ENCODE peak calls at places on chromosomes 6 and 20, in eight cellular contexts. One of them, this sample, is unnamed.

GRCh38 chr6:138979813-138980668 is 8.0 kb downstream of the REPS1 start:
- DNase-seq in heart left ventricle: no peak
- DNase-seq in tibial nerve: no peak
- DNase-seq in fibroblast of lung: no peak
- DNase-seq in mammary epithelial cell: no peak
- DNase-seq in left lung: no peak
- DNase-seq in left ventricle myocardium inferior: no peak
- DNase-seq in CD8-positive, alpha-beta T cell: no peak
- DNase-seq in this sample: no peak

GRCh38 chr6:136037885-136038460 is 186.5 kb downstream of the PDE7B start:
- DNase-seq in heart left ventricle: peak; percentile 61
- DNase-seq in tibial nerve: no peak
- DNase-seq in fibroblast of lung: peak; percentile 81
- DNase-seq in mammary epithelial cell: no peak
- DNase-seq in left lung: peak; percentile 61
- DNase-seq in left ventricle myocardium inferior: peak; percentile 55
- DNase-seq in CD8-positive, alpha-beta T cell: no peak
- DNase-seq in this sample: no peak

GRCh38 chr6:132136976-132137375 is 185.8 kb upstream of the CCN2 start:
- DNase-seq in heart left ventricle: no peak
- DNase-seq in tibial nerve: no peak
- DNase-seq in fibroblast of lung: peak; percentile 68
- DNase-seq in mammary epithelial cell: no peak
- DNase-seq in left lung: no peak
- DNase-seq in left ventricle myocardium inferior: no peak
- DNase-seq in CD8-positive, alpha-beta T cell: no peak
- DNase-seq in this sample: no peak

GRCh38 chr6:9927271-9927670 is 487.6 kb downstream of the TFAP2A start:
- DNase-seq in heart left ventricle: no peak
- DNase-seq in tibial nerve: no peak
- DNase-seq in fibroblast of lung: no peak
- DNase-seq in mammary epithelial cell: no peak
- DNase-seq in left lung: no peak
- DNase-seq in left ventricle myocardium inferior: no peak
- DNase-seq in CD8-positive, alpha-beta T cell: no peak
- DNase-seq in this sample: no peak

GRCh38 chr6:117781550-117781949 is 106.3 kb downstream of the NUS1 start:
- DNase-seq in heart left ventricle: no peak
- DNase-seq in tibial nerve: no peak
- DNase-seq in fibroblast of lung: no peak
- DNase-seq in mammary epithelial cell: no peak
- DNase-seq in left lung: no peak
- DNase-seq in left ventricle myocardium inferior: no peak
- DNase-seq in CD8-positive, alpha-beta T cell: no peak
- DNase-seq in this sample: no peak

GRCh38 chr6:153210083-153210482 is 79.0 kb upstream of the RGS17 start:
- DNase-seq in heart left ventricle: no peak
- DNase-seq in tibial nerve: no peak
- DNase-seq in fibroblast of lung: peak; percentile 54
- DNase-seq in mammary epithelial cell: peak; percentile 6
- DNase-seq in left lung: no peak
- DNase-seq in left ventricle myocardium inferior: no peak
- DNase-seq in CD8-positive, alpha-beta T cell: no peak
- DNase-seq in this sample: no peak

GRCh38 chr6:115613488-115613887 is 447.2 kb downstream of the FRK start:
- DNase-seq in heart left ventricle: no peak
- DNase-seq in tibial nerve: no peak
- DNase-seq in fibroblast of lung: peak; percentile 96
- DNase-seq in mammary epithelial cell: no peak
- DNase-seq in left lung: no peak
- DNase-seq in left ventricle myocardium inferior: no peak
- DNase-seq in CD8-positive, alpha-beta T cell: no peak
- DNase-seq in this sample: no peak

GRCh38 chr6:149934249-149935156 is 7.3 kb upstream of the ULBP2 start:
- DNase-seq in heart left ventricle: peak; percentile 44
- DNase-seq in tibial nerve: peak; percentile 87
- DNase-seq in fibroblast of lung: peak; percentile 82
- DNase-seq in mammary epithelial cell: peak; percentile 56
- DNase-seq in left lung: no peak
- DNase-seq in left ventricle myocardium inferior: no peak
- DNase-seq in CD8-positive, alpha-beta T cell: peak; percentile 67
- DNase-seq in this sample: peak; percentile 56

GRCh38 chr6:5990776-5991175 is 15.9 kb downstream of the NRN1 start:
- DNase-seq in heart left ventricle: no peak
- DNase-seq in tibial nerve: no peak
- DNase-seq in fibroblast of lung: no peak
- DNase-seq in mammary epithelial cell: no peak
- DNase-seq in left lung: no peak
- DNase-seq in left ventricle myocardium inferior: no peak
- DNase-seq in CD8-positive, alpha-beta T cell: no peak
- DNase-seq in this sample: no peak

GRCh38 chr6:148430897-148431296 is 88.3 kb downstream of the SASH1 start:
- DNase-seq in heart left ventricle: no peak
- DNase-seq in tibial nerve: no peak
- DNase-seq in fibroblast of lung: no peak
- DNase-seq in mammary epithelial cell: no peak
- DNase-seq in left lung: no peak
- DNase-seq in left ventricle myocardium inferior: no peak
- DNase-seq in CD8-positive, alpha-beta T cell: no peak
- DNase-seq in this sample: no peak

GRCh38 chr6:133368664-133369063 is 127.5 kb downstream of the EYA4 start:
- DNase-seq in heart left ventricle: peak; percentile 25
- DNase-seq in tibial nerve: no peak
- DNase-seq in fibroblast of lung: peak; percentile 22
- DNase-seq in mammary epithelial cell: no peak
- DNase-seq in left lung: no peak
- DNase-seq in left ventricle myocardium inferior: no peak
- DNase-seq in CD8-positive, alpha-beta T cell: no peak
- DNase-seq in this sample: no peak

GRCh38 chr20:59006864-59007757 is at the start of gene CTSZ:
- DNase-seq in heart left ventricle: peak; percentile 79
- DNase-seq in tibial nerve: no peak
- DNase-seq in fibroblast of lung: peak; percentile 25
- DNase-seq in mammary epithelial cell: peak; percentile 13
- DNase-seq in left lung: peak; percentile 95
- DNase-seq in left ventricle myocardium inferior: peak; percentile 81
- DNase-seq in CD8-positive, alpha-beta T cell: peak; percentile 35
- DNase-seq in this sample: peak; percentile 84

GRCh38 chr6:134516582-134516981 is 198.7 kb upstream of the SGK1 start:
- DNase-seq in heart left ventricle: no peak
- DNase-seq in tibial nerve: no peak
- DNase-seq in fibroblast of lung: no peak
- DNase-seq in mammary epithelial cell: no peak
- DNase-seq in left lung: no peak
- DNase-seq in left ventricle myocardium inferior: no peak
- DNase-seq in CD8-positive, alpha-beta T cell: no peak
- DNase-seq in this sample: no peak

GRCh38 chr20:34637245-34638185 is 39.4 kb downstream of the PIGU start:
- DNase-seq in heart left ventricle: peak; percentile 45
- DNase-seq in tibial nerve: peak; percentile 74
- DNase-seq in fibroblast of lung: peak; percentile 82
- DNase-seq in mammary epithelial cell: peak; percentile 40
- DNase-seq in left lung: no peak
- DNase-seq in left ventricle myocardium inferior: no peak
- DNase-seq in CD8-positive, alpha-beta T cell: no peak
- DNase-seq in this sample: no peak

GRCh38 chr20:10970109-10970508 is 296.3 kb upstream of the JAG1 start:
- DNase-seq in heart left ventricle: no peak
- DNase-seq in tibial nerve: no peak
- DNase-seq in fibroblast of lung: no peak
- DNase-seq in mammary epithelial cell: peak; percentile 53
- DNase-seq in left lung: no peak
- DNase-seq in left ventricle myocardium inferior: no peak
- DNase-seq in CD8-positive, alpha-beta T cell: no peak
- DNase-seq in this sample: no peak

GRCh38 chr6:42440027-42440426 is 11.7 kb downstream of the TRERF1 start:
- DNase-seq in heart left ventricle: no peak
- DNase-seq in tibial nerve: no peak
- DNase-seq in fibroblast of lung: peak; percentile 19
- DNase-seq in mammary epithelial cell: no peak
- DNase-seq in left lung: no peak
- DNase-seq in left ventricle myocardium inferior: no peak
- DNase-seq in CD8-positive, alpha-beta T cell: no peak
- DNase-seq in this sample: no peak

GRCh38 chr6:7301702-7302101 is 11.3 kb downstream of the SSR1 start:
- DNase-seq in heart left ventricle: no peak
- DNase-seq in tibial nerve: no peak
- DNase-seq in fibroblast of lung: no peak
- DNase-seq in mammary epithelial cell: no peak
- DNase-seq in left lung: no peak
- DNase-seq in left ventricle myocardium inferior: no peak
- DNase-seq in CD8-positive, alpha-beta T cell: no peak
- DNase-seq in this sample: no peak

GRCh38 chr6:134035823-134036296 is 16.6 kb downstream of the SLC2A12 start:
- DNase-seq in heart left ventricle: no peak
- DNase-seq in tibial nerve: no peak
- DNase-seq in fibroblast of lung: peak; percentile 59
- DNase-seq in mammary epithelial cell: peak; percentile 98
- DNase-seq in left lung: no peak
- DNase-seq in left ventricle myocardium inferior: no peak
- DNase-seq in CD8-positive, alpha-beta T cell: no peak
- DNase-seq in this sample: no peak

GRCh38 chr20:51116765-51117686 is 94.1 kb upstream of the KCNG1 start:
- DNase-seq in heart left ventricle: no peak
- DNase-seq in tibial nerve: no peak
- DNase-seq in fibroblast of lung: no peak
- DNase-seq in mammary epithelial cell: no peak
- DNase-seq in left lung: no peak
- DNase-seq in left ventricle myocardium inferior: no peak
- DNase-seq in CD8-positive, alpha-beta T cell: no peak
- DNase-seq in this sample: no peak

GRCh38 chr6:4381379-4381778 is 246.0 kb upstream of the ECI2 start:
- DNase-seq in heart left ventricle: no peak
- DNase-seq in tibial nerve: no peak
- DNase-seq in fibroblast of lung: peak; percentile 72
- DNase-seq in mammary epithelial cell: no peak
- DNase-seq in left lung: no peak
- DNase-seq in left ventricle myocardium inferior: no peak
- DNase-seq in CD8-positive, alpha-beta T cell: no peak
- DNase-seq in this sample: no peak

GRCh38 chr6:146543940-146544661 is 468 bp downstream of the RAB32 start:
- DNase-seq in heart left ventricle: no peak
- DNase-seq in tibial nerve: peak; percentile 37
- DNase-seq in fibroblast of lung: peak; percentile 48
- DNase-seq in mammary epithelial cell: peak; percentile 48
- DNase-seq in left lung: peak; percentile 88
- DNase-seq in left ventricle myocardium inferior: peak; percentile 30
- DNase-seq in CD8-positive, alpha-beta T cell: no peak
- DNase-seq in this sample: peak; percentile 81

GRCh38 chr20:63963784-63964301 is 5.9 kb downstream of the ZNF512B start:
- DNase-seq in heart left ventricle: peak; percentile 20
- DNase-seq in tibial nerve: no peak
- DNase-seq in fibroblast of lung: no peak
- DNase-seq in mammary epithelial cell: no peak
- DNase-seq in left lung: peak; percentile 37
- DNase-seq in left ventricle myocardium inferior: peak; percentile 12
- DNase-seq in CD8-positive, alpha-beta T cell: no peak
- DNase-seq in this sample: no peak
- H3K36me3 ChIP-seq in heart left ventricle: no peaks in the 10 kb centered on the region
- H3K36me3 ChIP-seq in tibial nerve: peaks cover 83% of the 10 kb centered on the region
- H3K36me3 ChIP-seq in fibroblast of lung: peaks cover 43% of the 10 kb centered on the region
- H3K36me3 ChIP-seq in mammary epithelial cell: no peaks in the 10 kb centered on the region
- H3K36me3 ChIP-seq in left lung: peaks cover 69% of the 10 kb centered on the region
- H3K36me3 ChIP-seq in left ventricle myocardium inferior: peaks cover 61% of the 10 kb centered on the region
- H3K36me3 ChIP-seq in CD8-positive, alpha-beta T cell: peaks cover 7% of the 10 kb centered on the region
- H3K36me3 ChIP-seq in this sample: no peaks in the 10 kb centered on the region

DNA sequence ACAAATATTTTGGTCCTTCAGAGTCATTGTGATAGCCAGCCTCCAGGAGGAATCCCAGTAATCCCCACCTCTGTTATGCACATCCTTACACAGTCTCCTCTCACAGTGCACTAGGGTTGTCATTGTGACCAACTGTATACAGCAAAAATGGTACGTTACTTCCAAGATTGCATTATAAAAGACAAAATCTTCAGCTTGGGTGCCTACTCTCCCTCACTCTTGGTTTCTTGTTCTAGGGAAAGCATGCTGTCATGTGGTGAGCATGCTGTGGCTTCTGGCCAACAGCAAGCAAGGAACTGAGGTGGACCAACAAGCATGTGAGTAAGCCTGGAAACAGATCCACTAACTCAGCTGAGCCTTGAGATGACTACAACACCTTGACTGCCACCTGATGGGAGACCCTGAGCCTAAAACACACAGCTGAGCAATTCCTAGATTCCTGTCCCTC is 130.1 kb upstream of the DST start:
- DNase-seq in heart left ventricle: peak; percentile 66
- DNase-seq in tibial nerve: peak; percentile 22
- DNase-seq in fibroblast of lung: peak; percentile 66
- DNase-seq in mammary epithelial cell: peak; percentile 92
- DNase-seq in left lung: no peak
- DNase-seq in left ventricle myocardium inferior: peak; percentile 47
- DNase-seq in CD8-positive, alpha-beta T cell: no peak
- DNase-seq in this sample: peak; percentile 60
- H3K27ac ChIP-seq in heart left ventricle: peak overlapping the region; percentile 39
- H3K27ac ChIP-seq in tibial nerve: no peak overlapping the region
- H3K27ac ChIP-seq in fibroblast of lung: peak overlapping the region; percentile 14
- H3K27ac ChIP-seq in mammary epithelial cell: no peak overlapping the region
- H3K27ac ChIP-seq in left lung: no peak overlapping the region
- H3K27ac ChIP-seq in left ventricle myocardium inferior: peak overlapping the region; percentile 70
- H3K27ac ChIP-seq in CD8-positive, alpha-beta T cell: no peak overlapping the region
- H3K27ac ChIP-seq in this sample: peak overlapping the region; percentile 71

DNA sequence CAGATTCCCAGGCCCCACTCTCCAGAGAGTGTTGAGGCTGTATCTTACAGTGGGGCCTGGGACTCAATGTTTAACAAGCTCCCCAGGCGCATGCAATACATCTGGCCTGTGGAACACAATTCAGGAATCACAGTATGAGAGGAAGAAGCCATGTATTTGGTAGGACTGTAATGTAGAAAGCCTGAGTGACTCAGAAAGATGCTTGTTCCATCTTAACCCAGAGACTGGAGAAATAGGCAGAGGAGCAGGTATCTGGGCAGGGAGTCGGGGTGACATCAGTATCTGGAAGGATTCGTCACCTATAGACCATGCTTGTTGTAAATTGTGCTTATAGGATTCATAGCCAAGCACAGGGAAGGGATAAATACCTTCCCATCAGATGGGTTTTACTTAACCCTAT is 90.4 kb downstream of the UNC5CL start:
- DNase-seq in heart left ventricle: no peak
- DNase-seq in tibial nerve: no peak
- DNase-seq in fibroblast of lung: peak; percentile 5
- DNase-seq in mammary epithelial cell: peak; percentile 65
- DNase-seq in left lung: no peak
- DNase-seq in left ventricle myocardium inferior: no peak
- DNase-seq in CD8-positive, alpha-beta T cell: no peak
- DNase-seq in this sample: no peak
- H3K36me3 ChIP-seq in heart left ventricle: no peaks in the 10 kb centered on the region
- H3K36me3 ChIP-seq in tibial nerve: no peaks in the 10 kb centered on the region
- H3K36me3 ChIP-seq in fibroblast of lung: no peaks in the 10 kb centered on the region
- H3K36me3 ChIP-seq in mammary epithelial cell: no peaks in the 10 kb centered on the region
- H3K36me3 ChIP-seq in left lung: no peaks in the 10 kb centered on the region
- H3K36me3 ChIP-seq in left ventricle myocardium inferior: no peaks in the 10 kb centered on the region
- H3K36me3 ChIP-seq in CD8-positive, alpha-beta T cell: no peaks in the 10 kb centered on the region
- H3K36me3 ChIP-seq in this sample: no peaks in the 10 kb centered on the region

DNA sequence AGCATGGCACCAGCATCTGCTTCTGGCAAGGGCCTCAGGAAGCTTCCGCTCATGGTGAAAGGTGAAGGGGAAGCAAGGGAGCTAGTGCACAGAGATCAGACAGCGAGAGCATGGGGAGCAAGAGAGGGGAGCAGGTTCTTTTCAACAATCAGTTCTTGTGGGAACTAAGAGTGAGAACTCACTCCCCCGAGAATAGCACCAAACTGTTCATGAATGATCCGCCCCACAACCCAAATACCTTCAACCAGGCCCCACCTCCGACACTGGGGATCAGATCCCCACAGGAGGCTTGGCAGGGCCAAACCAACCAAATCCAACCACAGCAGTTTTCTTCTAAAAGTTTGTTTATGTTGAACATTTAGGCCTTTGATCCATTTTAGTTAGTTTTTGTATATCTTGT is 69.7 kb upstream of the BHLHE23 start:
- DNase-seq in heart left ventricle: peak; percentile 5
- DNase-seq in tibial nerve: no peak
- DNase-seq in fibroblast of lung: no peak
- DNase-seq in mammary epithelial cell: no peak
- DNase-seq in left lung: peak; percentile 9
- DNase-seq in left ventricle myocardium inferior: no peak
- DNase-seq in CD8-positive, alpha-beta T cell: no peak
- DNase-seq in this sample: peak; percentile 17
- H3K27ac ChIP-seq in heart left ventricle: no peak overlapping the region
- H3K27ac ChIP-seq in tibial nerve: no peak overlapping the region
- H3K27ac ChIP-seq in fibroblast of lung: no peak overlapping the region
- H3K27ac ChIP-seq in mammary epithelial cell: no peak overlapping the region
- H3K27ac ChIP-seq in left lung: no peak overlapping the region
- H3K27ac ChIP-seq in left ventricle myocardium inferior: no peak overlapping the region
- H3K27ac ChIP-seq in CD8-positive, alpha-beta T cell: no peak overlapping the region
- H3K27ac ChIP-seq in this sample: no peak overlapping the region

This sample was measured in aorta.